ENCODE peak calls at places on chromosomes 11 and 22, in five cellular contexts. X, R, E, N and P are unnamed samples.

GRCh38 chr11:125062931-125063428 is at the start of gene SLC37A2:
- DNase-seq in N (no peak), X (peak), R (peak), E (peak), P (peak)

GRCh38 chr11:97739892-97740782 is 1280.6 kb upstream of the CNTN5 start:
- DNase-seq in X (peak), E (no peak), R (no peak), N (no peak), P (no peak)

GRCh38 chr22:50016988-50017700 is 4.6 kb upstream of the IL17REL start:
- DNase-seq in E (peak), N (no peak), R (no peak), X (no peak), P (peak)

GRCh38 chr11:19595499-19595839 is 117.2 kb upstream of the NAV2 start:
- DNase-seq in N (no peak), E (no peak), X (no peak), R (no peak), P (no peak)

GRCh38 chr11:2797181-2797711 is 88.3 kb downstream of the CDKN1C start:
- DNase-seq in E (no peak), X (no peak), R (no peak), N (no peak), P (no peak)

GRCh38 chr11:1484061-1484671 is 2.4 kb downstream of the MOB2 start:
- DNase-seq in X (no peak), R (no peak), N (no peak), E (no peak), P (no peak)

GRCh38 chr22:41417622-41418390 is 28.8 kb downstream of the TOB2 start:
- DNase-seq in X (peak), E (no peak), N (no peak), R (no peak), P (no peak)

GRCh38 chr22:47802446-47802845 is 1040.0 kb downstream of the TBC1D22A start:
- DNase-seq in N (no peak), X (no peak), E (no peak), R (no peak), P (no peak)

GRCh38 chr22:49294656-49295464 is 532.8 kb downstream of the BRD1 start:
- DNase-seq in N (no peak), X (no peak), E (no peak), R (no peak), P (no peak)

GRCh38 chr11:12223771-12224536 is 113.6 kb downstream of the MICAL2 start:
- DNase-seq in R (no peak), X (no peak), N (no peak), E (peak), P (no peak)

GRCh38 chr11:33634291-33634834 is 66.3 kb downstream of the C11orf91 start:
- DNase-seq in R (no peak), N (peak), E (no peak), X (peak), P (no peak)

GRCh38 chr22:20591660-20592310 is 84.4 kb downstream of the MED15 start:
- DNase-seq in R (peak), N (peak), E (no peak), X (no peak), P (peak)

GRCh38 chr22:50148991-50149721 is 21.4 kb upstream of the PANX2 start:
- DNase-seq in X (peak), E (peak), N (peak), R (peak), P (peak)

GRCh38 chr22:30763815-30764686 is 69.4 kb downstream of the OSBP2 start:
- DNase-seq in E (peak), R (peak), N (peak), X (peak), P (peak)

GRCh38 chr22:31287818-31288495 is 4.3 kb downstream of the PIK3IP1 start:
- DNase-seq in R (no peak), N (no peak), X (no peak), E (no peak), P (no peak)

GRCh38 chr11:60265373-60266214 is 14.9 kb upstream of the MS4A4A start:
- DNase-seq in E (peak), X (peak), R (peak), N (peak), P (peak)

GRCh38 chr11:117026593-117027330 is 71.5 kb downstream of the SIK3 start:
- DNase-seq in R (no peak), E (no peak), N (peak), X (peak), P (no peak)

GRCh38 chr11:114281388-114281956 is 14.7 kb upstream of the NNMT start:
- DNase-seq in E (no peak), X (no peak), N (no peak), R (no peak), P (no peak)

GRCh38 chr11:80156062-80156461 is 715.2 kb upstream of the TENM4 start:
- DNase-seq in R (no peak), X (no peak), E (no peak), N (no peak), P (no peak)

GRCh38 chr22:46119093-46119728 is 31.1 kb upstream of the PPARA start:
- DNase-seq in R (no peak), X (peak), E (no peak), N (no peak), P (no peak)

GRCh38 chr11:43401252-43401651 is 42.5 kb downstream of the TTC17 start:
- DNase-seq in X (no peak), R (no peak), E (no peak), N (no peak), P (no peak)

GRCh38 chr11:14969922-14970323 is 2.2 kb downstream of the CALCA start:
- DNase-seq in E (peak), R (peak), X (peak), N (peak), P (peak)

GRCh38 chr11:14202263-14203173 is 156.5 kb downstream of the RRAS2 start:
- DNase-seq in X (no peak), R (no peak), N (no peak), E (no peak), P (no peak)

GRCh38 chr22:35400335-35400680 is 368 bp downstream of the MCM5 start:
- DNase-seq in N (no peak), R (peak), E (no peak), X (peak), P (peak)

GRCh38 chr11:43736502-43737193 is 56.1 kb downstream of the HSD17B12 start:
- DNase-seq in E (no peak), X (peak), N (no peak), R (no peak), P (no peak)

GRCh38 chr11:125080531-125080911 is 17.4 kb downstream of the SLC37A2 start:
- DNase-seq in X (no peak), N (no peak), E (no peak), R (no peak), P (no peak)

GRCh38 chr11:57792870-57793269 is 31.3 kb downstream of the CTNND1 start:
- DNase-seq in N (no peak), R (no peak), E (no peak), X (no peak), P (no peak)

GRCh38 chr11:45922425-45923082 is at the start of gene LARGE2:
- DNase-seq in E (peak), X (no peak), R (peak), N (no peak), P (peak)

GRCh38 chr22:41563051-41563711 is 2.4 kb downstream of the CSDC2 start:
- DNase-seq in X (peak), E (peak), N (no peak), R (peak), P (no peak)

GRCh38 chr11:64287676-64288352 is 2.2 kb downstream of the GPR137 start:
- DNase-seq in R (no peak), E (no peak), N (no peak), X (no peak), P (no peak)

GRCh38 chr11:697811-698311 is 2.2 kb downstream of the TMEM80 start:
- DNase-seq in R (no peak), E (no peak), N (no peak), X (peak), P (no peak)

GRCh38 chr11:20397281-20397680 is 9.8 kb downstream of the PRMT3 start:
- DNase-seq in X (peak), E (peak), R (peak), N (peak), P (peak)

DNA sequence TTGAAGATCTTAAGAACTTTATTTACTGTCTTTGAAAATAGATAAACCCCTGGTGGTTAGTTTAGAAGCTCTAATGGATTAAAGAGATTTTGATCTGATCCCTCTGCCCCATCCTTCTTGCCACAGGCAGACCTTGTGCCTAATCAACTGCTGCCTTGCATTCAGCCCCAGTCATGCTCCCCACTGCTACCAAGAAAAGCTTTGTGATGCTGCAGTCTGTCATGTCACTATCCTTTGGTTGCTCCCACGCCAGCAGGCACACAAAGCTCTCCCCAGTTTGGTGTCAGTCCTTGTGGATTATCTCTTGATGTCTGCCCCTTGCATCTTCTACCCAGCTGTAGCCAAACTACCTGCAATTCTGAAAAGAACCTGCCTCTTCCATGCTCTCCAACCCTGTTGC is 112.2 kb downstream of the MTNR1B start:
- DNase-seq in N (no peak), E (no peak), X (no peak), R (peak), P (peak)
- TF ChIP-seq EZH2phosphoT487 in N (no peak), E (no peak), X (no peak), R (no peak), P (no peak)

GRCh38 chr22:37819100-37819433 is 4.1 kb upstream of the GALR3 start:
- DNase-seq in E (no peak), N (no peak), R (peak), X (no peak), P (no peak)
- H3K27ac ChIP-seq in E (no peak), N (no peak), R (no peak), X (no peak), P (no peak)

GRCh38 chr22:38531251-38531956 is 25.3 kb upstream of the DDX17 start:
- DNase-seq in N (no peak), R (no peak), X (no peak), E (no peak), P (no peak)
- H3K4me2 ChIP-seq in N (no peak), R (no peak), X (no peak), E (no peak), P (no peak)

DNA sequence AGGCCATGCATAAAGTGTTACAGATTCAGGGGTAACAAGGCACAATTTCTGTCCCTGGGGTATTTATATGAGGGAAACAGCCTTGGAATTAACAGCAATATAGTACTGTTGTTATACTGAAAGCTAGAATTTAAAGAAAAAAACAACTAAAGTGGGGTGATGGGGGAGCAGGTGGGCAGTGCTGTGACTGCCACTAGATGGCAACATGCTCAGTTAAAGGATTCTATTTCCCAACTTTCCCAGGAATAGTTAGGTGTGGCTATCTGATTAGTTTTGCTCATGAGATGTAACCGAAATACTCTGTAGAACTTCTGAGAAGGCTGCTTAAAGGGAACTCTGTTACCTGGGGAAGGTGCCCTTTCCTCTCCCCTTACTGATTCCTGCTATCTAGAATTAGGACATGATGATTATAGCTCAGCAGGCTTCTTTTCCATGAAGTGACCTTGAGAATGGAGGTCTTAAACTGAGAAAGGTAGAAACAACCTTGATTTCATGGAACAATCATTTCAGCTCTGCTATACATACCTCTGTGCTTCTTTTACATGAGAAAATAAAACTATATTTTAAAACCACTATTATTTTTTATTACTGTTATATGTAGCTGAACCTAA is 102.6 kb downstream of the RELT start:
- DNase-seq in E (peak), X (peak), R (peak), N (peak), P (peak)
- TF ChIP-seq EZH2phosphoT487 in E (no peak), X (no peak), R (no peak), N (no peak), P (no peak)

GRCh38 chr11:126352934-126353801 is 2.3 kb upstream of the ST3GAL4 start:
- DNase-seq in N (no peak), E (no peak), R (peak), X (peak), P (no peak)

GRCh38 chr11:126357055-126357962 is 1.8 kb downstream of the ST3GAL4 start:
- DNase-seq in X (peak), N (no peak), E (no peak), R (no peak), P (no peak)

GRCh38 chr11:126355926-126356897 is 726 bp downstream of the ST3GAL4 start:
- DNase-seq in N (no peak), X (peak), R (peak), E (no peak), P (no peak)

GRCh38 chr11:126355324-126355925 is at the start of gene ST3GAL4:
- DNase-seq in N (no peak), E (peak), R (peak), X (peak), P (peak)

GRCh38 chr11:126354631-126355323 is 709 bp upstream of the ST3GAL4 start:
- DNase-seq in R (no peak), E (no peak), X (peak), N (no peak), P (no peak)
- H3K27ac ChIP-seq in R (peak), E (peak), X (peak), N (peak), P (no peak)

GRCh38 chr11:106012744-106013143 is 9.3 kb downstream of the MSANTD4 start:
- DNase-seq in X (peak), R (no peak), E (peak), N (no peak), P (no peak)

GRCh38 chr11:106011481-106011880 is 10.6 kb downstream of the MSANTD4 start:
- DNase-seq in E (no peak), R (no peak), N (no peak), X (peak), P (no peak)

GRCh38 chr11:106017088-106017487 is 5.0 kb downstream of the MSANTD4 start:
- DNase-seq in X (no peak), R (no peak), E (no peak), N (no peak), P (no peak)

DNA sequence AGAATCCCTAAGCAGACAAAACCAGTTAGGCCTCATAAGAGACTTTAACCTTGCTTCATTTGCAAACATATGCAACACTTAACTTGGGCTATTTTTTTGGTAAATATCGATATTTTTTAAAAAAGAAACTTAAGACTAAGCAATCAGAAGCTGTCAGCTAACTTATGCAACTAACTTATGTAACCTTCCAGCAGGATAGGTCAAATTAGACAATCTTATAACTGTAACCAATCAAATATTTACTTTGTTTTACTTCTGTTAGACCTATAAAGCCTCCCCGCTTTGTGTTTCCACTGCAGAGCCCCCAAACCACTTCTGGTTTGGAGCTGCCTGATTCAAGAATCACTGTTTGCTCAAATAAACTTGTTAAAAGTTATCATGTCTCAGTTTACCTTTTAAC is 8.0 kb downstream of the MSANTD4 start:
- DNase-seq in E (no peak), X (no peak), R (no peak), N (no peak), P (no peak)
- H3K4me2 ChIP-seq in E (peak), X (no peak), R (peak), N (no peak), P (no peak)

DNA sequence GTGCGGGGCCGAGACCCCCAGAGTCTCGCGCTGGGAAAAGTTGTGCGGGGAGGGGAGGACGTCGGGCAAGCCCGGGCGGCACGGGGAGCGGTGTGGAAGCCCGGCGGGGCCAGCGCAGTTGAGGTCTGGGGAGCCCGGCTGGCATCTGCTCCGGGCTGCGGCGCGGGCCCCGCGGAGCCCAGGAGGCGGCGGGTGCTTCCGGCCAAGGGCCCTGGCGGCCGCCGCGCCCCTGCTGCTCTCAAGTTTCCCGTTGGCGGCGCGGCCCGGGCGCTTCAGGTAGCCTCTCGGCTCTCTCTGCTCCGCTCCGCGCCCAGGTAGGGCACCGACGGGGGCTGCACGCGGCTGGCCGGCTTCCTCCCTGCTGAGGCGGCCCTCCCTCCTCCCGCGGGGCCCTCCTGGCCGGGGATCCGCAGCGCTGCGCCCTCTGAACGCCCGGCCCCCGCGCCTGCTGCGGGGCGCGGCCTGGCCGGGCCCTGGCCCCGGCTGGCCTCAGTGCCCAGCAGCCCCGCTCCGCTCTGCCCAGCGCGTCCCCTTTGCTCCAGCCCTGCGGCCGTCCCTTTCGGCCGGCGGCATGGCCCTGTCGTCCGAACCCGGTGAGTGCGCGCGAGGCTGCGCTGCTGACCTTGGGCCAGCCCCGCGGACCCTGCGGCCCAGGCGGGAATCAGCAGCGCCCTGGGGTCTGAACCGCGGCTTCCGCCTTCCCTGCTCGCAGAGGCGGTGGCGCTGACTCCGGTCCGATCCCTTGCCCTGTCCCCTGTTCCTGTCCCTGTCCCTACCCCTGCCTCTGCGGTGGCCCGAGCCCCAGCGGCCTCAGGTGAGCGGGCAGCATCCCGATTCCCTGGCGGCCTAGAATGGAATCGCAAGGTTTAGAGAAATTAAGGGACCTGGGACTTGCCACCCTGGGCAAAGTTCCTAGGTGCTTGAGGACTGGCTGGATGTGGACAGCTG is 4.3 kb upstream of the AMPD3 start:
- DNase-seq in E (peak), N (peak), R (peak), X (peak), P (peak)
- TF ChIP-seq EZH2phosphoT487 in E (no peak), N (no peak), R (no peak), X (no peak), P (no peak)

DNA sequence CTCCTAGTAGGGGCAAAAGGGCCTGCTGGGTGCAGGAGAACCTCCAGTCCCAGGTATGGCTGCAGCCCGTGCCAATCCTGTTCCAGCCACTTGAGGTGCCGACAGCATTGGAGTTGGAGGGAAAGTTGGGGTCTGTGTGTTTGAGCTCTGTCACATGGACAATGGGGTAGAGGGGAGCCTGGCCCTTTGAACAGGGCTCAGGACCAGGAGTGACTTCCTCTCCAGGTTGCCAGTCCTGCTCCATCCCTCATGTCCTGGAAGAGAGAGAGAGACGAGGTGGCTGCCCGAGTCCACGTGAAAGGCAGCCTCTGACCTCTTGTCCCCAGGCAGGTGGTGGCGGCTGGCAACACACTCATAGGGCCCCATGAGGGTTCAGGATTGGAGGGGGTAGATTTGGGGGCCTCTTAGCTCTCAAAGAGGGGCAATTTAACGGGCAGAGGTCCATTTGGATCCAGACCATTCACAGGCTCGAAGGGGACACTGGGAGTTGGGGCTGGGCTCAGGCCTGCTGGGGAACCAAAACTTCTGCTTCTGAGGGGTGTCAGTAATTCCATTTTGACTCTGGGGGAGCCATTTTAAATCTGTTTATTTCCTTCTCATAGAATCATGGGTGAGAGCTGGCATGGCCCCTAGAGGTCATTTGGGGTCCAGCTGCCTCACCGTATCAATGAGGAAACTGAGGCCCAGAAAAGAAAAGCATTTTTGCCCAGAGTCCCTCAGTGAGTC is 4.1 kb downstream of the ADORA2A start:
- DNase-seq in N (no peak), E (no peak), R (no peak), X (no peak), P (no peak)
- H3K27ac ChIP-seq in N (no peak), E (no peak), R (no peak), X (no peak), P (no peak)